ENCODE peak calls at places on chromosomes 4 and X, in eight cellular contexts. One of them, this sample, is unnamed.

GRCh38 chrX:47218920-47219815 is 687 bp downstream of the CDK16 start:
- DNase-seq in glomerular endothelial cell: no peak
- DNase-seq in endothelial cell: peak
- DNase-seq in sciatic nerve: peak
- DNase-seq in stimulated activated CD8-positive, alpha-beta memory T cell treated with anti-CD3 and anti-CD28 coated beads, Interleukin-2, amount 100 ng/mL, for 48 hours: peak
- DNase-seq in myocyte: no peak
- DNase-seq in CD8-positive, alpha-beta T cell: peak
- DNase-seq in sigmoid colon: peak
- DNase-seq in this sample: peak

GRCh38 chr4:88690355-88690754 is 7.3 kb downstream of the NAP1L5 start:
- DNase-seq in sigmoid colon: no peak
- DNase-seq in endothelial cell: no peak
- DNase-seq in stimulated activated CD8-positive, alpha-beta memory T cell treated with anti-CD3 and anti-CD28 coated beads, Interleukin-2, amount 100 ng/mL, for 48 hours: no peak
- DNase-seq in glomerular endothelial cell: no peak
- DNase-seq in myocyte: no peak
- DNase-seq in sciatic nerve: no peak
- DNase-seq in CD8-positive, alpha-beta T cell: no peak
- DNase-seq in this sample: no peak

GRCh38 chr4:154985673-154986072 is 204.6 kb downstream of the RBM46 start:
- DNase-seq in CD8-positive, alpha-beta T cell: no peak
- DNase-seq in sciatic nerve: no peak
- DNase-seq in stimulated activated CD8-positive, alpha-beta memory T cell treated with anti-CD3 and anti-CD28 coated beads, Interleukin-2, amount 100 ng/mL, for 48 hours: no peak
- DNase-seq in myocyte: no peak
- DNase-seq in endothelial cell: no peak
- DNase-seq in sigmoid colon: no peak
- DNase-seq in glomerular endothelial cell: no peak
- DNase-seq in this sample: no peak

GRCh38 chr4:8646296-8647093 is 53.9 kb downstream of the CPZ start:
- DNase-seq in stimulated activated CD8-positive, alpha-beta memory T cell treated with anti-CD3 and anti-CD28 coated beads, Interleukin-2, amount 100 ng/mL, for 48 hours: no peak
- DNase-seq in myocyte: no peak
- DNase-seq in CD8-positive, alpha-beta T cell: no peak
- DNase-seq in endothelial cell: no peak
- DNase-seq in sciatic nerve: peak
- DNase-seq in sigmoid colon: peak
- DNase-seq in glomerular endothelial cell: no peak
- DNase-seq in this sample: peak

GRCh38 chr4:150821641-150822040 is 193.4 kb downstream of the LRBA start:
- DNase-seq in stimulated activated CD8-positive, alpha-beta memory T cell treated with anti-CD3 and anti-CD28 coated beads, Interleukin-2, amount 100 ng/mL, for 48 hours: no peak
- DNase-seq in CD8-positive, alpha-beta T cell: no peak
- DNase-seq in myocyte: no peak
- DNase-seq in glomerular endothelial cell: no peak
- DNase-seq in sigmoid colon: no peak
- DNase-seq in endothelial cell: no peak
- DNase-seq in sciatic nerve: no peak
- DNase-seq in this sample: no peak

GRCh38 chr4:79217043-79217442 is 108.8 kb downstream of the NAA11 start:
- DNase-seq in myocyte: no peak
- DNase-seq in sigmoid colon: no peak
- DNase-seq in CD8-positive, alpha-beta T cell: no peak
- DNase-seq in endothelial cell: no peak
- DNase-seq in glomerular endothelial cell: no peak
- DNase-seq in sciatic nerve: no peak
- DNase-seq in stimulated activated CD8-positive, alpha-beta memory T cell treated with anti-CD3 and anti-CD28 coated beads, Interleukin-2, amount 100 ng/mL, for 48 hours: no peak
- DNase-seq in this sample: no peak

GRCh38 chr4:139988863-139989765 is 164.9 kb downstream of the MAML3 start:
- DNase-seq in myocyte: peak
- DNase-seq in CD8-positive, alpha-beta T cell: no peak
- DNase-seq in stimulated activated CD8-positive, alpha-beta memory T cell treated with anti-CD3 and anti-CD28 coated beads, Interleukin-2, amount 100 ng/mL, for 48 hours: peak
- DNase-seq in sigmoid colon: peak
- DNase-seq in sciatic nerve: no peak
- DNase-seq in endothelial cell: no peak
- DNase-seq in glomerular endothelial cell: peak
- DNase-seq in this sample: no peak

GRCh38 chr4:20217951-20218350 is 33.8 kb upstream of the SLIT2 start:
- DNase-seq in CD8-positive, alpha-beta T cell: no peak
- DNase-seq in glomerular endothelial cell: no peak
- DNase-seq in sigmoid colon: no peak
- DNase-seq in sciatic nerve: no peak
- DNase-seq in endothelial cell: no peak
- DNase-seq in stimulated activated CD8-positive, alpha-beta memory T cell treated with anti-CD3 and anti-CD28 coated beads, Interleukin-2, amount 100 ng/mL, for 48 hours: no peak
- DNase-seq in myocyte: no peak
- DNase-seq in this sample: no peak

GRCh38 chr4:129358571-129358970 is 262.6 kb downstream of the C4orf33 start:
- DNase-seq in stimulated activated CD8-positive, alpha-beta memory T cell treated with anti-CD3 and anti-CD28 coated beads, Interleukin-2, amount 100 ng/mL, for 48 hours: no peak
- DNase-seq in glomerular endothelial cell: no peak
- DNase-seq in endothelial cell: no peak
- DNase-seq in sigmoid colon: no peak
- DNase-seq in myocyte: peak
- DNase-seq in CD8-positive, alpha-beta T cell: no peak
- DNase-seq in sciatic nerve: no peak
- DNase-seq in this sample: no peak

GRCh38 chr4:155377281-155377680 is 516 bp upstream of the MAP9 start:
- DNase-seq in glomerular endothelial cell: no peak
- DNase-seq in stimulated activated CD8-positive, alpha-beta memory T cell treated with anti-CD3 and anti-CD28 coated beads, Interleukin-2, amount 100 ng/mL, for 48 hours: no peak
- DNase-seq in CD8-positive, alpha-beta T cell: no peak
- DNase-seq in endothelial cell: no peak
- DNase-seq in sciatic nerve: no peak
- DNase-seq in myocyte: peak
- DNase-seq in sigmoid colon: no peak
- DNase-seq in this sample: no peak

GRCh38 chrX:28491941-28492340 is 95.3 kb upstream of the IL1RAPL1 start:
- DNase-seq in stimulated activated CD8-positive, alpha-beta memory T cell treated with anti-CD3 and anti-CD28 coated beads, Interleukin-2, amount 100 ng/mL, for 48 hours: no peak
- DNase-seq in endothelial cell: no peak
- DNase-seq in sigmoid colon: no peak
- DNase-seq in sciatic nerve: no peak
- DNase-seq in CD8-positive, alpha-beta T cell: no peak
- DNase-seq in myocyte: no peak
- DNase-seq in glomerular endothelial cell: no peak
- DNase-seq in this sample: no peak

GRCh38 chr4:99405433-99406115 is 29.6 kb downstream of the ADH7 start:
- DNase-seq in myocyte: peak
- DNase-seq in sigmoid colon: peak
- DNase-seq in sciatic nerve: peak
- DNase-seq in stimulated activated CD8-positive, alpha-beta memory T cell treated with anti-CD3 and anti-CD28 coated beads, Interleukin-2, amount 100 ng/mL, for 48 hours: peak
- DNase-seq in endothelial cell: peak
- DNase-seq in glomerular endothelial cell: peak
- DNase-seq in CD8-positive, alpha-beta T cell: peak
- DNase-seq in this sample: no peak

GRCh38 chrX:151988706-151989299 is 14.3 kb upstream of the GABRE start:
- DNase-seq in endothelial cell: no peak
- DNase-seq in sciatic nerve: no peak
- DNase-seq in glomerular endothelial cell: no peak
- DNase-seq in sigmoid colon: no peak
- DNase-seq in myocyte: no peak
- DNase-seq in stimulated activated CD8-positive, alpha-beta memory T cell treated with anti-CD3 and anti-CD28 coated beads, Interleukin-2, amount 100 ng/mL, for 48 hours: no peak
- DNase-seq in CD8-positive, alpha-beta T cell: no peak
- DNase-seq in this sample: no peak

GRCh38 chrX:153668423-153669173 is 5.0 kb downstream of the PNCK start:
- DNase-seq in sigmoid colon: peak
- DNase-seq in endothelial cell: no peak
- DNase-seq in myocyte: no peak
- DNase-seq in glomerular endothelial cell: no peak
- DNase-seq in sciatic nerve: no peak
- DNase-seq in stimulated activated CD8-positive, alpha-beta memory T cell treated with anti-CD3 and anti-CD28 coated beads, Interleukin-2, amount 100 ng/mL, for 48 hours: no peak
- DNase-seq in CD8-positive, alpha-beta T cell: no peak
- DNase-seq in this sample: no peak

GRCh38 chrX:140343226-140343873 is 161.5 kb downstream of the SOX3 start:
- DNase-seq in myocyte: peak
- DNase-seq in glomerular endothelial cell: no peak
- DNase-seq in sigmoid colon: no peak
- DNase-seq in CD8-positive, alpha-beta T cell: no peak
- DNase-seq in endothelial cell: no peak
- DNase-seq in stimulated activated CD8-positive, alpha-beta memory T cell treated with anti-CD3 and anti-CD28 coated beads, Interleukin-2, amount 100 ng/mL, for 48 hours: no peak
- DNase-seq in sciatic nerve: no peak
- DNase-seq in this sample: no peak

GRCh38 chr4:25608644-25609043 is 47.0 kb upstream of the SLC34A2 start:
- DNase-seq in myocyte: no peak
- DNase-seq in sigmoid colon: no peak
- DNase-seq in glomerular endothelial cell: no peak
- DNase-seq in stimulated activated CD8-positive, alpha-beta memory T cell treated with anti-CD3 and anti-CD28 coated beads, Interleukin-2, amount 100 ng/mL, for 48 hours: no peak
- DNase-seq in sciatic nerve: no peak
- DNase-seq in CD8-positive, alpha-beta T cell: no peak
- DNase-seq in endothelial cell: no peak
- DNase-seq in this sample: no peak

GRCh38 chrX:81195712-81196111 is 6.0 kb downstream of the HMGN5 start:
- DNase-seq in stimulated activated CD8-positive, alpha-beta memory T cell treated with anti-CD3 and anti-CD28 coated beads, Interleukin-2, amount 100 ng/mL, for 48 hours: peak
- DNase-seq in glomerular endothelial cell: no peak
- DNase-seq in myocyte: peak
- DNase-seq in sciatic nerve: peak
- DNase-seq in endothelial cell: peak
- DNase-seq in CD8-positive, alpha-beta T cell: peak
- DNase-seq in sigmoid colon: no peak
- DNase-seq in this sample: no peak

GRCh38 chr4:24400537-24400936 is 183.8 kb downstream of the DHX15 start:
- DNase-seq in sciatic nerve: no peak
- DNase-seq in endothelial cell: no peak
- DNase-seq in myocyte: no peak
- DNase-seq in sigmoid colon: no peak
- DNase-seq in CD8-positive, alpha-beta T cell: no peak
- DNase-seq in stimulated activated CD8-positive, alpha-beta memory T cell treated with anti-CD3 and anti-CD28 coated beads, Interleukin-2, amount 100 ng/mL, for 48 hours: no peak
- DNase-seq in glomerular endothelial cell: no peak
- DNase-seq in this sample: no peak

GRCh38 chr4:37648084-37648817 is 37.9 kb downstream of the RELL1 start:
- DNase-seq in CD8-positive, alpha-beta T cell: no peak
- DNase-seq in myocyte: peak
- DNase-seq in stimulated activated CD8-positive, alpha-beta memory T cell treated with anti-CD3 and anti-CD28 coated beads, Interleukin-2, amount 100 ng/mL, for 48 hours: no peak
- DNase-seq in glomerular endothelial cell: peak
- DNase-seq in sigmoid colon: peak
- DNase-seq in sciatic nerve: no peak
- DNase-seq in endothelial cell: no peak
- DNase-seq in this sample: no peak

GRCh38 chr4:88215351-88215750 is 56.9 kb upstream of the ABCG2 start:
- DNase-seq in CD8-positive, alpha-beta T cell: no peak
- DNase-seq in endothelial cell: no peak
- DNase-seq in myocyte: peak
- DNase-seq in sigmoid colon: no peak
- DNase-seq in glomerular endothelial cell: no peak
- DNase-seq in sciatic nerve: no peak
- DNase-seq in stimulated activated CD8-positive, alpha-beta memory T cell treated with anti-CD3 and anti-CD28 coated beads, Interleukin-2, amount 100 ng/mL, for 48 hours: no peak
- DNase-seq in this sample: no peak

GRCh38 chrX:12814434-12814833 is 23.2 kb downstream of the PRPS2 start:
- DNase-seq in endothelial cell: peak
- DNase-seq in glomerular endothelial cell: peak
- DNase-seq in stimulated activated CD8-positive, alpha-beta memory T cell treated with anti-CD3 and anti-CD28 coated beads, Interleukin-2, amount 100 ng/mL, for 48 hours: no peak
- DNase-seq in sciatic nerve: no peak
- DNase-seq in CD8-positive, alpha-beta T cell: no peak
- DNase-seq in sigmoid colon: no peak
- DNase-seq in myocyte: peak
- DNase-seq in this sample: no peak

GRCh38 chr4:81471361-81472248 is at the start of gene RASGEF1B:
- DNase-seq in myocyte: peak
- DNase-seq in stimulated activated CD8-positive, alpha-beta memory T cell treated with anti-CD3 and anti-CD28 coated beads, Interleukin-2, amount 100 ng/mL, for 48 hours: peak
- DNase-seq in sigmoid colon: peak
- DNase-seq in CD8-positive, alpha-beta T cell: peak
- DNase-seq in glomerular endothelial cell: no peak
- DNase-seq in sciatic nerve: peak
- DNase-seq in endothelial cell: peak
- DNase-seq in this sample: peak

GRCh38 chr4:8307126-8307525 is 37.6 kb downstream of the HTRA3 start:
- DNase-seq in endothelial cell: no peak
- DNase-seq in stimulated activated CD8-positive, alpha-beta memory T cell treated with anti-CD3 and anti-CD28 coated beads, Interleukin-2, amount 100 ng/mL, for 48 hours: no peak
- DNase-seq in CD8-positive, alpha-beta T cell: no peak
- DNase-seq in myocyte: no peak
- DNase-seq in sigmoid colon: peak
- DNase-seq in glomerular endothelial cell: no peak
- DNase-seq in sciatic nerve: peak
- DNase-seq in this sample: peak

GRCh38 chrX:153626863-153627674 is 19.9 kb upstream of the DUSP9 start:
- DNase-seq in sciatic nerve: no peak
- DNase-seq in stimulated activated CD8-positive, alpha-beta memory T cell treated with anti-CD3 and anti-CD28 coated beads, Interleukin-2, amount 100 ng/mL, for 48 hours: no peak
- DNase-seq in myocyte: no peak
- DNase-seq in CD8-positive, alpha-beta T cell: no peak
- DNase-seq in sigmoid colon: no peak
- DNase-seq in endothelial cell: no peak
- DNase-seq in glomerular endothelial cell: no peak
- DNase-seq in this sample: peak

GRCh38 chrX:71536285-71536684 is 3.4 kb downstream of the OGT start:
- DNase-seq in glomerular endothelial cell: no peak
- DNase-seq in sciatic nerve: no peak
- DNase-seq in sigmoid colon: no peak
- DNase-seq in myocyte: peak
- DNase-seq in stimulated activated CD8-positive, alpha-beta memory T cell treated with anti-CD3 and anti-CD28 coated beads, Interleukin-2, amount 100 ng/mL, for 48 hours: no peak
- DNase-seq in CD8-positive, alpha-beta T cell: no peak
- DNase-seq in endothelial cell: no peak
- DNase-seq in this sample: no peak

GRCh38 chr4:100797791-100798190 is 280.0 kb upstream of the EMCN start:
- DNase-seq in sigmoid colon: no peak
- DNase-seq in CD8-positive, alpha-beta T cell: no peak
- DNase-seq in sciatic nerve: no peak
- DNase-seq in myocyte: no peak
- DNase-seq in glomerular endothelial cell: no peak
- DNase-seq in stimulated activated CD8-positive, alpha-beta memory T cell treated with anti-CD3 and anti-CD28 coated beads, Interleukin-2, amount 100 ng/mL, for 48 hours: no peak
- DNase-seq in endothelial cell: no peak
- DNase-seq in this sample: no peak

GRCh38 chr4:112510468-112511293 is 5.3 kb downstream of the NEUROG2 start:
- DNase-seq in sciatic nerve: no peak
- DNase-seq in CD8-positive, alpha-beta T cell: no peak
- DNase-seq in myocyte: no peak
- DNase-seq in stimulated activated CD8-positive, alpha-beta memory T cell treated with anti-CD3 and anti-CD28 coated beads, Interleukin-2, amount 100 ng/mL, for 48 hours: no peak
- DNase-seq in sigmoid colon: no peak
- DNase-seq in glomerular endothelial cell: no peak
- DNase-seq in endothelial cell: no peak
- DNase-seq in this sample: no peak

GRCh38 chr4:47553329-47554125 is 68.5 kb downstream of the ATP10D start:
- DNase-seq in stimulated activated CD8-positive, alpha-beta memory T cell treated with anti-CD3 and anti-CD28 coated beads, Interleukin-2, amount 100 ng/mL, for 48 hours: no peak
- DNase-seq in CD8-positive, alpha-beta T cell: no peak
- DNase-seq in sciatic nerve: no peak
- DNase-seq in endothelial cell: no peak
- DNase-seq in sigmoid colon: no peak
- DNase-seq in glomerular endothelial cell: no peak
- DNase-seq in myocyte: no peak
- DNase-seq in this sample: no peak

GRCh38 chrX:47497274-47497673 is 14.3 kb upstream of the ZNF41 start:
- DNase-seq in myocyte: peak
- DNase-seq in endothelial cell: no peak
- DNase-seq in CD8-positive, alpha-beta T cell: no peak
- DNase-seq in glomerular endothelial cell: no peak
- DNase-seq in sciatic nerve: no peak
- DNase-seq in stimulated activated CD8-positive, alpha-beta memory T cell treated with anti-CD3 and anti-CD28 coated beads, Interleukin-2, amount 100 ng/mL, for 48 hours: no peak
- DNase-seq in sigmoid colon: no peak
- DNase-seq in this sample: no peak

GRCh38 chr4:53775381-53775780 is 184.1 kb upstream of the LNX1 start:
- DNase-seq in glomerular endothelial cell: no peak
- DNase-seq in sigmoid colon: no peak
- DNase-seq in sciatic nerve: no peak
- DNase-seq in endothelial cell: no peak
- DNase-seq in stimulated activated CD8-positive, alpha-beta memory T cell treated with anti-CD3 and anti-CD28 coated beads, Interleukin-2, amount 100 ng/mL, for 48 hours: no peak
- DNase-seq in CD8-positive, alpha-beta T cell: no peak
- DNase-seq in myocyte: peak
- DNase-seq in this sample: no peak

GRCh38 chr4:145734576-145735329 is 54.8 kb downstream of the C4orf51 start:
- DNase-seq in sigmoid colon: peak
- DNase-seq in CD8-positive, alpha-beta T cell: no peak
- DNase-seq in glomerular endothelial cell: peak
- DNase-seq in myocyte: peak
- DNase-seq in sciatic nerve: no peak
- DNase-seq in stimulated activated CD8-positive, alpha-beta memory T cell treated with anti-CD3 and anti-CD28 coated beads, Interleukin-2, amount 100 ng/mL, for 48 hours: no peak
- DNase-seq in endothelial cell: no peak
- DNase-seq in this sample: no peak